ENCODE peak calls at places on chromosomes 16 and 17, in four cellular contexts. Z is NB4, S is endodermal cell, R is pancreas. M is an unnamed sample.

GRCh38 chr17:51052235-51052634 is 68.4 kb downstream of the SPAG9 start:
- DNase-seq in Z (no peak), S (no peak), R (no peak), M (no peak)

GRCh38 chr17:18129041-18129502 is 20.5 kb downstream of the MYO15A start:
- DNase-seq in Z (no peak), S (no peak), R (no peak), M (no peak)

GRCh38 chr17:888998-889401 is 90.6 kb downstream of the NXN start:
- DNase-seq in Z (no peak), S (no peak), R (no peak), M (no peak)

GRCh38 chr17:83067718-83068261 is 11.6 kb upstream of the METRNL start:
- DNase-seq in Z (no peak), S (peak), R (no peak), M (no peak)

GRCh38 chr17:323181-323580 is 29.4 kb downstream of the RPH3AL start:
- DNase-seq in Z (no peak), S (peak), R (no peak), M (no peak)

GRCh38 chr17:65531508-65532431 is 29.7 kb downstream of the AXIN2 start:
- DNase-seq in Z (no peak), S (peak), R (peak), M (no peak)

GRCh38 chr16:77227745-77228144 is 28.5 kb downstream of the SYCE1L start:
- DNase-seq in Z (no peak), S (no peak), R (no peak), M (no peak)

GRCh38 chr17:67666710-67667109 is 51.0 kb upstream of the NOL11 start:
- DNase-seq in Z (no peak), S (no peak), R (no peak), M (no peak)

GRCh38 chr17:64186171-64187092 is 56.5 kb upstream of the ERN1 start:
- DNase-seq in Z (no peak), S (no peak), R (no peak), M (no peak)

GRCh38 chr17:40467281-40467867 is 24.1 kb downstream of the IGFBP4 start:
- DNase-seq in Z (no peak), S (no peak), R (no peak), M (no peak)

GRCh38 chr17:61490540-61490975 is 38.3 kb downstream of the TBX4 start:
- DNase-seq in Z (peak), S (no peak), R (no peak), M (no peak)

GRCh38 chr17:81518785-81519283 is 6.2 kb upstream of the ACTG1 start:
- DNase-seq in Z (no peak), S (peak), R (no peak), M (no peak)

GRCh38 chr16:4570688-4571321 is 14.7 kb downstream of the C16orf96 start:
- DNase-seq in Z (no peak), S (peak), R (no peak), M (no peak)

GRCh38 chr16:67163903-67164558 is 514 bp upstream of the HSF4 start:
- DNase-seq in Z (no peak), S (peak), R (no peak), M (no peak)

GRCh38 chr17:65696739-65697394 is 135.4 kb upstream of the AXIN2 start:
- DNase-seq in Z (no peak), S (no peak), R (no peak), M (peak)

GRCh38 chr17:7673239-7673638 is 14.1 kb downstream of the TP53 start:
- DNase-seq in Z (peak), S (peak), R (no peak), M (no peak)
- TF ChIP-seq CTCF in Z (peak), S (peak), R (no peak), M (peak)

GRCh38 chr17:30278032-30278431 is 13.7 kb downstream of the BLMH start:
- DNase-seq in Z (peak), S (peak), R (no peak), M (no peak)
- TF ChIP-seq CTCF in Z (peak), S (peak), R (peak), M (peak)

GRCh38 chr16:54636221-54636793 is 294.4 kb upstream of the IRX5 start:
- DNase-seq in Z (no peak), S (no peak), R (no peak), M (no peak)

GRCh38 chr16:54632322-54632721 is 298.3 kb upstream of the IRX5 start:
- DNase-seq in Z (no peak), S (no peak), R (no peak), M (no peak)

GRCh38 chr16:54633943-54634362 is 296.7 kb upstream of the IRX5 start:
- DNase-seq in Z (peak), S (peak), R (no peak), M (no peak)

GRCh38 chr16:54630284-54630967 is 300.2 kb upstream of the IRX5 start:
- DNase-seq in Z (no peak), S (no peak), R (no peak), M (no peak)

GRCh38 chr16:54632821-54633220 is 297.8 kb upstream of the IRX5 start:
- DNase-seq in Z (no peak), S (no peak), R (no peak), M (no peak)
- TF ChIP-seq CTCF in Z (no peak), S (no peak), R (no peak), M (no peak)

GRCh38 chr16:386641-387156 is 4.9 kb upstream of the PGAP6 start:
- DNase-seq in Z (no peak), S (no peak), R (no peak), M (no peak)
- TF ChIP-seq CTCF in Z (no peak), S (no peak), R (no peak), M (peak)